ENCODE peak calls at places on chromosomes 2 and 18, in six cellular contexts. H, Z, P, T, E and L are unnamed samples.
A peak's percentile ranks its signal among the peaks of the same experiment; 100 is the strongest.

GRCh38 chr2:133606616-133607015 is 38.4 kb upstream of the NCKAP5 start:
- DNase-seq in H (no peak), Z (no peak), P (no peak), T (no peak), E (no peak), L (no peak)

GRCh38 chr18:22558945-22559385 is 141.2 kb upstream of the CTAGE1 start:
- DNase-seq in H (no peak), Z (peak; percentile 66), P (no peak), T (no peak), E (peak; percentile 54), L (no peak)

GRCh38 chr2:186201371-186201770 is 284.7 kb upstream of the ZC3H15 start:
- DNase-seq in H (no peak), Z (no peak), P (no peak), T (no peak), E (no peak), L (no peak)

GRCh38 chr2:147033046-147033445 is 811.8 kb upstream of the ACVR2A start:
- DNase-seq in H (no peak), Z (no peak), P (no peak), T (no peak), E (no peak), L (no peak)

GRCh38 chr2:120867290-120868231 is 131.9 kb downstream of the GLI2 start:
- DNase-seq in H (no peak), Z (peak; percentile 49), P (no peak), T (no peak), E (peak; percentile 57), L (peak; percentile 74)

GRCh38 chr2:102488063-102488462 is 15.0 kb downstream of the SLC9A4 start:
- DNase-seq in H (no peak), Z (no peak), P (no peak), T (no peak), E (no peak), L (no peak)

GRCh38 chr2:8994386-8994785 is 9.1 kb downstream of the MBOAT2 start:
- DNase-seq in H (no peak), Z (no peak), P (no peak), T (no peak), E (no peak), L (no peak)

GRCh38 chr2:217263796-217264195 is 403.9 kb upstream of the TNP1 start:
- DNase-seq in H (no peak), Z (no peak), P (no peak), T (no peak), E (no peak), L (no peak)

GRCh38 chr2:11753452-11753885 is 7.0 kb downstream of the LPIN1 start:
- DNase-seq in H (no peak), Z (no peak), P (peak; percentile 94), T (peak; percentile 90), E (peak; percentile 51), L (no peak)